ENCODE peak calls at places on chromosomes 16 and 17, in five cellular contexts. P is heart left ventricle, C is ovary, G is A549, D is adrenal gland. A is an unnamed sample. For H3K4me1, the result is how much of the 10 kb centered on the place peaks cover.

GRCh38 chr17:65558311-65558682 is 3.2 kb downstream of the AXIN2 start:
- DNase-seq in D (no peak), G (no peak), P (no peak), C (no peak), A (no peak)

GRCh38 chr16:88685156-88686061 is 898 bp downstream of the SNAI3 start:
- DNase-seq in P (no peak), C (no peak), D (no peak), G (peak), A (no peak)

GRCh38 chr17:81272616-81273015 is 22.5 kb downstream of the SLC38A10 start:
- DNase-seq in P (no peak), C (no peak), G (no peak), D (no peak), A (no peak)

GRCh38 chr17:68229619-68230018 is 18.2 kb upstream of the AMZ2 start:
- DNase-seq in D (no peak), G (no peak), C (no peak), P (no peak), A (peak)

GRCh38 chr16:57153841-57154240 is 32.0 kb downstream of the PSME3IP1 start:
- DNase-seq in G (no peak), D (no peak), C (no peak), P (no peak), A (peak)

GRCh38 chr17:8935194-8935593 is 30.3 kb downstream of the PIK3R5 start:
- DNase-seq in G (no peak), C (no peak), P (peak), D (no peak), A (no peak)

GRCh38 chr16:31201511-31202401 is 804 bp downstream of the PYCARD start:
- DNase-seq in D (no peak), G (no peak), C (peak), P (peak), A (no peak)

GRCh38 chr16:578870-579405 is 9.2 kb downstream of the PIGQ start:
- DNase-seq in P (peak), D (peak), G (peak), C (no peak), A (no peak)

GRCh38 chr16:11916524-11917285 is 949 bp upstream of the GSPT1 start:
- DNase-seq in G (peak), C (no peak), P (no peak), D (peak), A (no peak)

GRCh38 chr17:6444573-6445335 is 499 bp downstream of the PIMREG start:
- DNase-seq in C (no peak), D (no peak), P (no peak), G (no peak), A (no peak)

GRCh38 chr16:66150691-66151090 is 215.8 kb upstream of the CDH5 start:
- DNase-seq in C (no peak), P (no peak), D (no peak), G (no peak), A (no peak)

DNA sequence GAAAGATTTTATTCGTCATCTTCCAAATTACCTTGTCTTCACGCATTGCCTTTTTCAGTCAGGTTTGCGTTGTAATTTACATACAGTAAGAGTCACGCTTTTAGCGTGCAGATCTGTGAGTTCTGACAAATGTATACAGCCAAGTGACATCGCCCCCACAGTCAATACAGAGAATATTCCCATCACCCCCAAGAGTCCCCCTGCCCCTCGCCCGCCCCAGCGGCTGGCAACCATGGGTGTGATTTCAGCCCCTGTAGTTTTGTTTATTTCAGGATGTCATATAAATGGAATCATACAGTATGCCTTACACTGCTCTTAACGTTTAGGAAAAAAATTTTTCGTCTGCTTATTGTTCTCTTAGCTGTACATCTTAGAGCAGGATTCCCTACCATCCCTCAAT is 157.8 kb downstream of the CMIP start:
- DNase-seq in D (no peak), G (no peak), C (no peak), P (no peak), A (no peak)
- H3K4me1 ChIP-seq in D (under half), G (half or more), C (under half), P (under half), A (under half)

GRCh38 chr17:29590979-29591736 is 1.7 kb upstream of the GIT1 start:
- DNase-seq in D (no peak), P (peak), C (no peak), G (peak), A (no peak)
- TF ChIP-seq POLR2A in D (no peak), P (no peak), C (no peak), G (peak), A (no peak)

GRCh38 chr17:33292981-33293867 is at the start of gene ASIC2:
- DNase-seq in D (peak), P (no peak), C (no peak), G (peak), A (no peak)

GRCh38 chr17:33288954-33289353 is 4.1 kb downstream of the ASIC2 start:
- DNase-seq in G (no peak), P (no peak), D (no peak), C (no peak), A (no peak)

GRCh38 chr17:33292184-33292980 is 713 bp downstream of the ASIC2 start:
- DNase-seq in P (no peak), D (peak), G (peak), C (no peak), A (no peak)

GRCh38 chr17:33290156-33290697 is 2.9 kb downstream of the ASIC2 start:
- DNase-seq in C (no peak), D (no peak), G (no peak), P (no peak), A (no peak)

GRCh38 chr17:33291248-33292183 is 1.6 kb downstream of the ASIC2 start:
- DNase-seq in P (no peak), D (peak), C (no peak), G (peak), A (no peak)
- H3K4me3 ChIP-seq in P (peak), D (no peak), C (peak), G (peak), A (peak)

GRCh38 chr17:21284319-21285163 is at the start of gene MAP2K3:
- DNase-seq in G (peak), D (peak), C (peak), P (peak), A (peak)

GRCh38 chr17:21282231-21282630 is 2.3 kb upstream of the MAP2K3 start:
- DNase-seq in P (no peak), D (peak), G (peak), C (no peak), A (no peak)

GRCh38 chr17:21285164-21286065 is 904 bp downstream of the MAP2K3 start:
- DNase-seq in G (no peak), D (peak), P (no peak), C (no peak), A (no peak)

GRCh38 chr17:21283482-21284318 is 811 bp upstream of the MAP2K3 start:
- DNase-seq in P (no peak), G (no peak), C (peak), D (peak), A (no peak)

GRCh38 chr17:21282850-21283249 is 1.7 kb upstream of the MAP2K3 start:
- DNase-seq in G (no peak), P (no peak), D (no peak), C (no peak), A (no peak)
- H3K4me1 ChIP-seq in G (under half), P (under half), D (under half), C (under half), A (half or more)

GRCh38 chr17:45910667-45911066 is 16.3 kb downstream of the MAPT start:
- DNase-seq in D (no peak), C (no peak), P (no peak), G (no peak), A (no peak)

GRCh38 chr17:45907720-45908395 is 13.5 kb downstream of the MAPT start:
- DNase-seq in D (no peak), G (no peak), P (no peak), C (no peak), A (no peak)

GRCh38 chr17:45908460-45908859 is 14.1 kb downstream of the MAPT start:
- DNase-seq in G (no peak), D (no peak), P (no peak), C (no peak), A (no peak)

GRCh38 chr17:45906927-45907622 is 12.7 kb downstream of the MAPT start:
- DNase-seq in C (no peak), P (no peak), D (no peak), G (no peak), A (no peak)

DNA sequence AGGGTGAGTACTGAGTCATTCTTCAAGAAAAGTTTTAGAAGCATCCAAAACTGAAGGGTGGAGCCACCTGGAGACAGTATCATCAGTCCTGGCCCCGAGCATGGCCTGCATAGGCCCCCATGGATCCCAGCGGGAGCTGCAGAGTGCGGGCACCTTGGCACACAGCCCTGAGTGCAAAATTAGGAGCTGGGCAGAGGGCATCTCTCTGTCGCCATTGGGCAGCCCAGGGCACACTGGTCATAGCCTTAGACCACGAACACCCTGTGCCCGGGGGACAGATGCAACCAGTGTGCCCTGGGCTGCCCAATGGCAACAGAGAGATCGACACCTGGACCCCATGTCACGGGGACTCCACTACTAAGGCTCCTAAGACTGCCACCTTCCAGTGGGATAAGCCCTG is 14.6 kb downstream of the MAPT start:
- DNase-seq in D (no peak), C (no peak), G (no peak), P (no peak), A (no peak)
- TF ChIP-seq POLR2A in D (no peak), C (no peak), G (no peak), P (no peak), A (no peak)

GRCh38 chr17:78716814-78717393 is 65.2 kb downstream of the CYTH1 start:
- DNase-seq in C (peak), G (peak), D (peak), P (peak), A (no peak)
- H3K4me3 ChIP-seq in C (peak), G (peak), D (no peak), P (peak), A (peak)